ENCODE peak calls at places on chromosomes 7 and 10, in nine cellular contexts. N is stimulated activated CD8-positive, alpha-beta memory T cell treated with anti-CD3 and anti-CD28 coated beads, Interleukin-2, amount 100 ng/mL, for 1 hour; J is non-pigmented ciliary epithelial cell; U is activated CD8-positive, alpha-beta memory T cell treated with anti-CD3 and anti-CD28 coated beads, Interleukin-2, amount 50 U/mL, for 4 hours; V is HEK293T; R is activated naive CD4-positive, alpha-beta T cell treated with anti-CD3 and anti-CD28 coated beads, Interleukin-2, amount 10 ng/mL, durations not matched to agents 7 days and 5 days; C is NCI-H1930; F is cardiac muscle cell; G is adrenal gland. S is an unnamed sample.

GRCh38 chr10:45241865-45242518 is 73.4 kb downstream of the OR13A1 start:
- DNase-seq in N (no peak), J (no peak), U (no peak), V (no peak), R (no peak), C (no peak), F (no peak), G (no peak), S (peak; percentile 10)

GRCh38 chr7:43572516-43573049 is 10.3 kb upstream of the STK17A start:
- DNase-seq in N (no peak), J (peak; percentile 100), U (peak; percentile 26), V (no peak), R (peak; percentile 49), C (no peak), F (no peak), G (no peak), S (peak; percentile 80)

GRCh38 chr7:8190121-8190895 is 71.7 kb downstream of the ICA1 start:
- DNase-seq in N (peak; percentile 37), J (peak; percentile 36), U (peak; percentile 65), V (peak; percentile 26), R (peak; percentile 79), C (no peak), F (peak; percentile 68), G (peak; percentile 54), S (peak; percentile 65)

GRCh38 chr7:127940365-127941160 is 90.7 kb downstream of the LRRC4 start:
- DNase-seq in N (no peak), J (no peak), U (no peak), V (no peak), R (no peak), C (no peak), F (no peak), G (no peak), S (no peak)

GRCh38 chr7:39811161-39811614 is 138.9 kb upstream of the CDK13 start:
- DNase-seq in N (no peak), J (no peak), U (no peak), V (peak; percentile 39), R (no peak), C (no peak), F (no peak), G (no peak), S (no peak)

GRCh38 chr7:156577645-156578577 is 62.7 kb upstream of the RNF32 start:
- DNase-seq in N (no peak), J (no peak), U (no peak), V (no peak), R (no peak), C (no peak), F (no peak), G (no peak), S (no peak)

GRCh38 chr7:96067321-96067720 is 254.6 kb downstream of the SLC25A13 start:
- DNase-seq in N (no peak), J (no peak), U (no peak), V (no peak), R (no peak), C (no peak), F (no peak), G (no peak), S (no peak)

GRCh38 chr7:91557789-91558396 is 293.7 kb downstream of the FZD1 start:
- DNase-seq in N (no peak), J (peak; percentile 54), U (no peak), V (no peak), R (no peak), C (no peak), F (no peak), G (no peak), S (peak; percentile 7)

GRCh38 chr7:123431075-123431614 is 103.2 kb downstream of the IQUB start:
- DNase-seq in N (no peak), J (no peak), U (no peak), V (no peak), R (no peak), C (no peak), F (no peak), G (no peak), S (no peak)

GRCh38 chr7:23347682-23348180 is 48.6 kb downstream of the MALSU1 start:
- DNase-seq in N (no peak), J (no peak), U (no peak), V (no peak), R (no peak), C (no peak), F (no peak), G (no peak), S (peak; percentile 88)